ENCODE peak calls at places on chromosomes 12 and 14, in ten cellular contexts. J, N, A, B, P, C, S, E, Y and L are unnamed samples.

GRCh38 chr12:31590730-31591307 is at the start of gene DENND5B:
- DNase-seq in C (no peak), Y (peak; percentile 65), A (peak; percentile 76), S (no peak), B (peak; percentile 56), J (no peak), P (peak; percentile 82), N (peak; percentile 75), E (peak; percentile 58), L (no peak)

GRCh38 chr14:69238883-69239282 is 21.1 kb upstream of the GALNT16 start:
- DNase-seq in J (no peak), B (no peak), P (no peak), C (no peak), E (no peak), N (no peak), S (no peak), A (no peak), Y (no peak), L (no peak)

GRCh38 chr12:67910360-67911292 is 78.6 kb upstream of the IFNG-AS1 start:
- DNase-seq in Y (no peak), E (peak; percentile 59), J (no peak), A (peak; percentile 86), B (no peak), S (no peak), N (peak; percentile 79), P (no peak), C (no peak), L (no peak)

GRCh38 chr14:81384900-81385299 is 15.2 kb downstream of the STON2 start:
- DNase-seq in A (peak; percentile 43), N (peak; percentile 16), P (no peak), Y (no peak), S (no peak), J (no peak), E (no peak), C (no peak), B (no peak), L (no peak)

GRCh38 chr12:48937170-48937569 is 11.9 kb upstream of the FKBP11 start:
- DNase-seq in J (no peak), P (no peak), B (no peak), E (no peak), C (no peak), Y (peak; percentile 53), N (peak; percentile 6), A (no peak), S (no peak), L (no peak)

GRCh38 chr12:15698377-15698867 is 90.8 kb downstream of the EPS8 start:
- DNase-seq in N (no peak), E (no peak), A (no peak), B (no peak), C (no peak), P (no peak), S (no peak), J (no peak), Y (no peak), L (no peak)

GRCh38 chr12:2267624-2268477 is 215.1 kb downstream of the CACNA1C start:
- DNase-seq in Y (peak; percentile 51), P (no peak), A (peak; percentile 82), E (peak; percentile 73), N (no peak), S (no peak), C (no peak), B (no peak), J (no peak), L (no peak)

GRCh38 chr12:126390969-126391566 is 1325.8 kb downstream of the AACS start:
- DNase-seq in P (no peak), E (no peak), N (no peak), S (no peak), B (no peak), A (no peak), J (no peak), C (no peak), Y (no peak), L (no peak)

GRCh38 chr12:88578821-88579518 is 1.3 kb downstream of the KITLG start:
- DNase-seq in S (no peak), P (no peak), N (peak; percentile 20), Y (peak; percentile 64), E (no peak), C (no peak), B (peak; percentile 43), A (peak; percentile 47), J (no peak), L (no peak)

GRCh38 chr14:34078117-34078743 is 127.4 kb upstream of the EGLN3 start:
- DNase-seq in J (no peak), N (peak; percentile 64), Y (no peak), C (no peak), P (no peak), A (no peak), E (no peak), B (no peak), S (no peak), L (no peak)

GRCh38 chr12:26338574-26339572 is 143.5 kb downstream of the SSPN start:
- DNase-seq in C (no peak), B (no peak), A (peak; percentile 62), S (no peak), P (no peak), Y (no peak), E (peak; percentile 27), N (peak; percentile 28), J (no peak), L (no peak)

GRCh38 chr14:75310295-75311059 is 31.8 kb downstream of the FOS start:
- DNase-seq in B (peak; percentile 90), P (no peak), S (no peak), A (peak; percentile 80), E (no peak), N (peak; percentile 94), C (no peak), J (no peak), Y (peak; percentile 94), L (no peak)

GRCh38 chr14:65071544-65071943 is 30.8 kb downstream of the MAX start:
- DNase-seq in E (no peak), B (no peak), S (no peak), C (no peak), J (no peak), N (no peak), P (no peak), Y (no peak), A (no peak), L (no peak)

GRCh38 chr12:88684170-88684569 is 103.9 kb upstream of the KITLG start:
- DNase-seq in A (no peak), S (no peak), Y (no peak), J (no peak), B (no peak), C (no peak), N (no peak), P (no peak), E (no peak), L (no peak)

GRCh38 chr12:92046557-92046956 is 99.1 kb downstream of the BTG1 start:
- DNase-seq in B (no peak), J (no peak), E (no peak), S (no peak), Y (no peak), N (no peak), P (peak; percentile 32), A (no peak), C (no peak), L (no peak)

GRCh38 chr12:75699728-75700496 is 188.5 kb upstream of the KRR1 start:
- DNase-seq in C (no peak), P (no peak), J (no peak), N (peak; percentile 75), A (no peak), Y (no peak), S (no peak), E (no peak), B (no peak), L (no peak)

GRCh38 chr12:88056571-88056970 is 27.4 kb upstream of the C12orf50 start:
- DNase-seq in E (no peak), J (no peak), N (no peak), C (no peak), P (no peak), B (no peak), A (no peak), Y (no peak), S (no peak), L (no peak)

GRCh38 chr14:104784846-104785707 is 10.5 kb downstream of the AKT1 start:
- DNase-seq in N (no peak), J (no peak), E (no peak), Y (no peak), S (no peak), C (no peak), B (peak; percentile 44), A (no peak), P (no peak), L (no peak)

GRCh38 chr12:93164103-93164880 is 213.4 kb upstream of the NUDT4 start:
- DNase-seq in E (no peak), J (no peak), B (no peak), C (no peak), S (no peak), N (no peak), P (no peak), A (no peak), Y (no peak), L (no peak)

GRCh38 chr14:58922211-58922940 is 266.1 kb upstream of the DAAM1 start:
- DNase-seq in P (no peak), S (no peak), E (no peak), C (no peak), A (no peak), Y (no peak), B (no peak), N (no peak), J (no peak), L (no peak)

GRCh38 chr14:85197976-85198375 is 332.0 kb upstream of the FLRT2 start:
- DNase-seq in J (no peak), S (no peak), N (peak; percentile 46), P (no peak), Y (no peak), A (no peak), B (no peak), E (no peak), C (no peak), L (no peak)

GRCh38 chr12:57611116-57611809 is at the start of gene ARHGEF25:
- DNase-seq in C (no peak), E (peak; percentile 81), B (peak; percentile 24), S (no peak), J (no peak), A (peak; percentile 88), Y (peak; percentile 81), N (peak; percentile 55), P (peak; percentile 19), L (peak; percentile 27)

GRCh38 chr12:94091624-94092023 is 56.8 kb upstream of the PLXNC1 start:
- DNase-seq in E (no peak), A (no peak), N (no peak), Y (no peak), S (no peak), C (no peak), P (no peak), J (no peak), B (no peak), L (no peak)

GRCh38 chr14:53010193-53010592 is 59.3 kb upstream of the FERMT2 start:
- DNase-seq in S (no peak), C (no peak), J (no peak), N (no peak), A (no peak), P (no peak), Y (no peak), B (no peak), E (no peak), L (no peak)

GRCh38 chr12:32868885-32869284 is 27.7 kb downstream of the PKP2 start:
- DNase-seq in Y (no peak), N (no peak), S (no peak), B (no peak), A (no peak), J (no peak), E (no peak), P (no peak), C (no peak), L (no peak)

GRCh38 chr12:43459285-43459684 is 92.7 kb downstream of the ADAMTS20 start:
- DNase-seq in N (no peak), B (no peak), A (no peak), J (no peak), S (no peak), C (no peak), Y (no peak), P (no peak), E (no peak), L (no peak)

GRCh38 chr14:91177073-91177796 is 63.4 kb downstream of the DGLUCY start:
- DNase-seq in J (peak; percentile 47), Y (peak; percentile 48), C (peak; percentile 72), A (peak; percentile 76), S (peak; percentile 27), E (peak; percentile 76), B (peak; percentile 66), N (peak; percentile 88), P (peak; percentile 59), L (peak; percentile 41)

GRCh38 chr12:50050410-50051280 is 6.8 kb upstream of the ASIC1 start:
- DNase-seq in B (no peak), C (no peak), J (no peak), A (peak; percentile 50), S (no peak), E (no peak), Y (peak; percentile 69), N (peak; percentile 50), P (no peak), L (no peak)